ENCODE peak calls at places on chromosomes 12 and 14, in six cellular contexts. K is MM.1S, Y is mesendoderm, U is A549, R is heart right ventricle, Q is colonic mucosa. C is an unnamed sample. For H3K4me1, the result is how much of the 10 kb centered on the place peaks cover.

GRCh38 chr14:63938198-63939005 is 85.6 kb downstream of the SYNE2 start:
- DNase-seq in Q (no peak), U (no peak), K (no peak), Y (no peak), R (no peak), C (peak)

GRCh38 chr12:56699020-56699661 is 11.1 kb upstream of the PTGES3 start:
- DNase-seq in U (no peak), R (no peak), Q (no peak), K (peak), Y (no peak), C (no peak)

GRCh38 chr14:85565862-85566296 is 35.9 kb downstream of the FLRT2 start:
- DNase-seq in R (no peak), K (no peak), Q (no peak), Y (peak), U (no peak), C (no peak)

GRCh38 chr12:103530352-103530751 is 34.6 kb upstream of the C12orf42 start:
- DNase-seq in Q (no peak), R (no peak), Y (no peak), U (no peak), K (no peak), C (no peak)

GRCh38 chr12:122079038-122079531 is 529 bp downstream of the MLXIP start:
- DNase-seq in U (no peak), K (peak), Y (peak), R (no peak), Q (peak), C (no peak)

GRCh38 chr14:69519253-69519661 is 34.7 kb downstream of the PLEKHD1 start:
- DNase-seq in Y (no peak), K (no peak), R (no peak), Q (no peak), U (no peak), C (no peak)

GRCh38 chr14:92540472-92541048 is 27.0 kb downstream of the RIN3 start:
- DNase-seq in U (peak), Q (peak), R (peak), Y (peak), K (no peak), C (no peak)

GRCh38 chr14:57089901-57090300 is 178.8 kb downstream of the EXOC5 start:
- DNase-seq in Q (no peak), K (no peak), Y (no peak), R (no peak), U (no peak), C (no peak)

GRCh38 chr14:51022769-51023168 is 72.1 kb downstream of the TRIM9 start:
- DNase-seq in U (no peak), K (no peak), Q (no peak), Y (no peak), R (no peak), C (no peak)

GRCh38 chr12:57166971-57167371 is 19.6 kb upstream of the LRP1-AS start:
- DNase-seq in Y (no peak), Q (no peak), K (no peak), U (peak), R (no peak), C (no peak)

GRCh38 chr12:123089125-123089524 is 61.8 kb downstream of the PITPNM2 start:
- DNase-seq in Y (no peak), R (no peak), U (no peak), K (no peak), Q (no peak), C (no peak)

GRCh38 chr12:69084816-69085215 is 151.8 kb upstream of the CPM start:
- DNase-seq in U (no peak), R (no peak), Y (no peak), Q (no peak), K (no peak), C (no peak)

DNA sequence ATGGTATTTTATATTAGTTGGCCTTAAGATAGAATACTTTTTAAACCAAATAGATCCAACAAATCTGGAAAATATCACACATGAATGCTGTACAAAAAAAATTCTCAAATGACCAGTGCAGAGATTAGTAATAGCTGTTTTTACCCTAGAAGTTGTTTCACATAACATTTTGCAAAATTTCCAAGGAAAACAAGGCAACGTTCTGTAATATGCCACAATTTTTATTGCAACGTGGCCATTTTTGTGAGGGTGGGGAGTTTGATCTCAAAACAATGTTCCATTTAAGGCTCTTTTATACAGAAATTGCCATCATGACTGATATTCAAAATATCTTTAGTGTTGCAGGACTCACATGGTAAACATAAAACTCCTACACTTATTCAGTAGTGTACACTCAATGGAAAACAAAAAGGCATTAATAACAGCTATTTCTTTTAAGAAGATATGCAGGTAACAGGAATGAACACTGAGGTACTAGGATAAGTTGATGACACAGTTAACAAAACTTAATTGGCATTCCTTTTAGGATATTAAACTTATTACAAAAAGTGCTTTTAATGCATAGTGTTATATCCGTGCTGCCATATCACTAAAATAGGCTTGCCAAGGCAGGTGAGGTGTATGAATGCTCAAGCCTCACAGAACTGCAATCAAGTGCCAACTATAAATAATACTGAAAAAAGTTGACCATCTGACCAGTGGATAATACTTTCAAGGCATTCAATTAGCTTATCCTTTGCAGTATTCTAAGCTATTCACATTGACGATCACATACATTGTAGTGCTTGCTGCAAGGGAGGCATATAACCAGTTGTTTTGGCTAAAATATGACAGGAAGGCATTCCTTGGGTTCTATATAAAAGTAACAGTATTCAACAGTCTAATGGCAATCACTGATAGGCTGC is 2.3 kb downstream of the CFL2 start:
- DNase-seq in U (no peak), Y (no peak), K (no peak), R (no peak), Q (no peak), C (no peak)
- H3K4me3 ChIP-seq in U (no peak), Y (no peak), K (peak), R (peak), Q (no peak), C (peak)

GRCh38 chr14:101055776-101056374 is 152.4 kb upstream of the RTL1 start:
- DNase-seq in Y (no peak), Q (no peak), K (no peak), U (no peak), R (no peak), C (no peak)
- H3K4me1 ChIP-seq in Y (under half), Q (under half), K (under half), U (under half), R (under half), C (under half)

GRCh38 chr14:88322505-88323085 is 474 bp downstream of the KCNK10 start:
- DNase-seq in Q (no peak), K (no peak), U (no peak), R (no peak), Y (no peak), C (no peak)
- H3K4me3 ChIP-seq in Q (no peak), K (no peak), U (no peak), R (peak), Y (no peak), C (peak)

GRCh38 chr12:70644836-70645235 is 7.6 kb upstream of the PTPRB start:
- DNase-seq in Q (no peak), U (no peak), R (no peak), K (no peak), Y (no peak), C (no peak)
- H3K4me1 ChIP-seq in Q (under half), U (under half), R (under half), K (under half), Y (under half), C (under half)

GRCh38 chr14:68469208-68469713 is 323.6 kb downstream of the ZFP36L1 start:
- DNase-seq in R (no peak), Y (no peak), Q (no peak), U (no peak), K (no peak), C (no peak)
- H3K4me3 ChIP-seq in R (no peak), Y (no peak), Q (no peak), U (no peak), K (no peak), C (no peak)

DNA sequence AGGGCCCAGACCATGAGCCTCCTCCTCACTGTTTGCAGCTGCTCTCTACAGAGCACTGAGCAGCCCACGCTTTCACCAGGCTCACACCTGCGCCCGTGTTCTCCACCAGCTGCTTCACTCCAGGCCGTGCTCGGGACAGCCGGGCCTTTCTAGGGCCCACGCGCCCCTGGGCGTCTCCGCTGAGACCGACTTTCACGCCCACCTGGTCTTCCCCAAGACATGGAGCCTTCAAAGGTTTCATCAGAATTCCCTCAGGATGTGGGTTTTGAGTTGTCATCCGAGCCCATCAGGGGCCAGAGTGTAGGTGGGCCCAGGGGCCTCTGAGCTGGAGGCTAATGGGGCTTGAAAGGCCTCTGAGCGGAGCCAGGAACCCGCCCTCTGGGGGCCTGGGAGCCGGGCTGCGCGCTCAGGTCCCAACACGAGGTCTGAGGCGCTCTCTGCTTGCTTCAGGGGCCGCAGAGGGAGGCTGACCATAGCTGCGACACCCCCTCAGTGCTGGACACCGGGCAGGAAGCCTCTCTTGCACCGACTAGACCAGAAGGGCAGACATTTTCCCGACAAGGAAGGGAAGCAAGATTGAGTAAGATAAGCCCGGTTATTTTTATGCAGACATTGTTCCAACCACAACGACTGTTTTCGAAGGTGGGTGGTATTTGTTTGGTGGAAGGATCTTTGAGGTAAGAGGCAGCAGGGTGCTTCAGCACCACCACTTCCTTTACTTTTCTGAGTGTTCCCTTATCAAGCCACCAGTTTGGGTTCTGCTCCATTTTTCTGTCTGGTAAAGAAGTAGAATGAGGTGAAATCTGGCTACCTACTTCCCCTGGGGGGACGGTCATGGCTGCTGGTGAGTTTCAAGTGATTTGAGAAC is 125.0 kb upstream of the FUT8 start:
- DNase-seq in K (no peak), R (no peak), Q (no peak), U (no peak), Y (no peak), C (peak)
- H3K4me1 ChIP-seq in K (under half), R (under half), Q (under half), U (under half), Y (under half), C (half or more)

GRCh38 chr12:79414252-79414651 is 276.5 kb downstream of the PAWR start:
- DNase-seq in Q (peak), U (no peak), K (no peak), Y (no peak), R (no peak), C (no peak)
- H3K4me3 ChIP-seq in Q (no peak), U (no peak), K (no peak), Y (no peak), R (no peak), C (no peak)

DNA sequence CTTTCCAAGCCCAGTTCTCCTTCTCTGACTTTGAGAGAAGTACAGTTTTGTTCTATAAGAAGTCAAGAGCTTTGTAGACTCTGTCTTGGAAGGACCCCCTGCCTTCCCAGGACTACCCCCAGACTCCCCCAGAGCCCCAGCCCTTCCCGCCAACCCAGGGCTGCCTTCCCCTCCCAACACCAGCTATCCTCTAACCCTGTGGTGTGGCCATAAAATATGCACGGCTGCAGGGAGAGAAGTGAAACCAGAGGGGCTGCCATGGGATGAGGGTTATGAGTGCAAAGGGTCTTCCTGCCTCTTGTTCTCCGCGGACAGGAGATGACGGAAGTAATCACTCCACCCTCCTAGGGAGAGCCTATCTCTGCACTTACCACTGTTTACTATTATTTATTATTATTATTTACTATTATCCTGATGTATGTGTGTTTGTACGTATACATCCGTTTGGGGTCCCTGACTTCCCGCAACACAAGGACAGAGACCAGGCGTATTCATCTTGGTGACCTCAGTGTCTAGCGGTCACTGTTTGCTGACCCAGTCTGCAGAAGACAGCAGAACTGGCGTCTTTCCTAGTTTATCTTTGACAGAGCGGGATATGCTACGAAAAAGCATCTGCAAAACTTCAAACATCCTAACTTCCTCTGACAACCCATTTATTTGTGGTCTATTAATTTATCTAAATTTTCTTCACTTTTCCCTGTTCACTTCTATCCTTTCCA is 3.5 kb upstream of the SCNN1A start:
- DNase-seq in R (no peak), Y (no peak), Q (peak), U (no peak), K (no peak), C (no peak)
- H3K4me1 ChIP-seq in R (under half), Y (under half), Q (under half), U (half or more), K (under half), C (under half)

GRCh38 chr12:54030889-54031860 is 1.7 kb upstream of the HOXC5 start:
- DNase-seq in Y (peak), K (no peak), R (no peak), U (no peak), Q (no peak), C (no peak)
- H3K4me3 ChIP-seq in Y (no peak), K (no peak), R (no peak), U (no peak), Q (no peak), C (no peak)

GRCh38 chr12:53990311-53991076 is 5.5 kb downstream of the HOXC10 start:
- DNase-seq in Y (no peak), R (no peak), Q (no peak), U (no peak), K (no peak), C (no peak)
- H3K4me1 ChIP-seq in Y (under half), R (under half), Q (under half), U (under half), K (under half), C (under half)

C was measured in OCI-LY7.